ENCODE peak calls at places on chromosomes 7 and 10, in four cellular contexts. Y is spleen, Q is prostate gland, D is GM12878. S is an unnamed sample.

GRCh38 chr7:7977774-7978173 is 9.2 kb downstream of the GLCCI1 start:
- DNase-seq in Y (no peak), Q (no peak), D (no peak), S (no peak)

GRCh38 chr7:105269397-105269796 is 119.3 kb downstream of the SRPK2 start:
- DNase-seq in Y (no peak), Q (no peak), D (no peak), S (no peak)

GRCh38 chr7:2516194-2516555 is 3.4 kb upstream of the LFNG start:
- DNase-seq in Y (no peak), Q (no peak), D (no peak), S (no peak)

GRCh38 chr7:74493295-74493694 is 39.6 kb downstream of the GTF2IRD1 start:
- DNase-seq in Y (no peak), Q (no peak), D (no peak), S (no peak)

GRCh38 chr7:131106681-131107342 is 220.9 kb upstream of the MKLN1 start:
- DNase-seq in Y (peak; percentile 91), Q (peak; percentile 63), D (no peak), S (no peak)

GRCh38 chr7:27782849-27783248 is 42.9 kb downstream of the TAX1BP1 start:
- DNase-seq in Y (no peak), Q (no peak), D (no peak), S (no peak)

GRCh38 chr10:84140036-84140379 is 699 bp downstream of the GHITM start:
- DNase-seq in Y (peak; percentile 78), Q (no peak), D (no peak), S (no peak)

GRCh38 chr7:158127241-158127640 is 460.4 kb downstream of the PTPRN2 start:
- DNase-seq in Y (peak; percentile 66), Q (no peak), D (no peak), S (no peak)

GRCh38 chr7:131026297-131027003 is 292.4 kb upstream of the KLF14 start:
- DNase-seq in Y (no peak), Q (no peak), D (no peak), S (no peak)

GRCh38 chr7:124812764-124813163 is 47.2 kb upstream of the GPR37 start:
- DNase-seq in Y (no peak), Q (no peak), D (no peak), S (no peak)

GRCh38 chr10:61390841-61391240 is 62.3 kb downstream of the TMEM26 start:
- DNase-seq in Y (no peak), Q (no peak), D (peak; percentile 19), S (no peak)

GRCh38 chr7:41979834-41980307 is 257.1 kb downstream of the GLI3 start:
- DNase-seq in Y (no peak), Q (no peak), D (no peak), S (no peak)

GRCh38 chr7:64313740-64314491 is at the start of gene ZNF736:
- DNase-seq in Y (peak; percentile 94), Q (peak; percentile 89), D (peak; percentile 79), S (peak; percentile 98)

GRCh38 chr7:148699772-148700629 is 1.3 kb downstream of the CUL1 start:
- DNase-seq in Y (no peak), Q (no peak), D (no peak), S (no peak)

GRCh38 chr7:88339195-88339922 is 32.7 kb upstream of the STEAP4 start:
- DNase-seq in Y (no peak), Q (no peak), D (no peak), S (no peak)

GRCh38 chr7:41788556-41788955 is 85.7 kb upstream of the INHBA start:
- DNase-seq in Y (no peak), Q (no peak), D (no peak), S (no peak)

GRCh38 chr10:12020574-12020973 is 22.0 kb downstream of the UPF2 start:
- DNase-seq in Y (no peak), Q (no peak), D (no peak), S (no peak)

GRCh38 chr7:100019908-100020307 is 4.5 kb downstream of the ZKSCAN1 start:
- DNase-seq in Y (no peak), Q (no peak), D (no peak), S (no peak)

GRCh38 chr7:84975586-84976185 is 211.2 kb downstream of the SEMA3D start:
- DNase-seq in Y (no peak), Q (no peak), D (no peak), S (no peak)

GRCh38 chr10:111161109-111161874 is 84.5 kb downstream of the ADRA2A start:
- DNase-seq in Y (no peak), Q (no peak), D (no peak), S (peak; percentile 37)

GRCh38 chr7:150784954-150785353 is 15.2 kb downstream of the TMEM176B start:
- DNase-seq in Y (no peak), Q (no peak), D (no peak), S (no peak)

GRCh38 chr7:14054125-14054524 is 64.7 kb upstream of the ETV1 start:
- DNase-seq in Y (no peak), Q (no peak), D (no peak), S (no peak)

GRCh38 chr10:48496831-48497792 is 107.8 kb downstream of the ARHGAP22 start:
- DNase-seq in Y (no peak), Q (peak; percentile 1), D (no peak), S (peak; percentile 89)

GRCh38 chr10:52308251-52309031 is 5.6 kb upstream of the DKK1 start:
- DNase-seq in Y (peak; percentile 74), Q (peak; percentile 62), D (no peak), S (no peak)

GRCh38 chr7:714251-714671 is 12.2 kb upstream of the DNAAF5 start:
- DNase-seq in Y (peak; percentile 54), Q (no peak), D (no peak), S (no peak)

GRCh38 chr10:22670796-22671195 is 43.6 kb downstream of the PIP4K2A start:
- DNase-seq in Y (no peak), Q (no peak), D (no peak), S (no peak)

GRCh38 chr10:118394557-118395194 is 52.6 kb upstream of the FAM204A start:
- DNase-seq in Y (no peak), Q (no peak), D (no peak), S (no peak)

GRCh38 chr7:77262311-77262710 is 62.7 kb upstream of the FGL2 start:
- DNase-seq in Y (no peak), Q (no peak), D (no peak), S (no peak)

GRCh38 chr7:38940774-38941173 is 31.8 kb upstream of the VPS41 start:
- DNase-seq in Y (no peak), Q (no peak), D (no peak), S (no peak)

GRCh38 chr10:103442031-103442461 is 10.1 kb downstream of the CALHM2 start:
- DNase-seq in Y (no peak), Q (no peak), D (no peak), S (no peak)
- H3K27ac ChIP-seq in Y (no peak overlapping the region), Q (no peak overlapping the region), D (no peak overlapping the region), S (peak overlapping the region; percentile 7)

GRCh38 chr7:151871904-151872303 is 5.0 kb downstream of the PRKAG2 start:
- DNase-seq in Y (peak; percentile 43), Q (no peak), D (no peak), S (no peak)
- TF ChIP-seq CTCF in Y (no peak), Q (no peak), D (no peak), S (no peak)

GRCh38 chr7:102120666-102121065 is 166.0 kb upstream of the SH2B2 start:
- DNase-seq in Y (peak; percentile 18), Q (no peak), D (no peak), S (no peak)

GRCh38 chr7:102119925-102120324 is 166.7 kb upstream of the SH2B2 start:
- DNase-seq in Y (peak; percentile 20), Q (no peak), D (no peak), S (no peak)

GRCh38 chr7:102119213-102119651 is 167.4 kb upstream of the SH2B2 start:
- DNase-seq in Y (peak; percentile 34), Q (no peak), D (no peak), S (no peak)

GRCh38 chr7:102125127-102125561 is 161.5 kb upstream of the SH2B2 start:
- DNase-seq in Y (peak; percentile 67), Q (no peak), D (peak; percentile 51), S (peak; percentile 93)

GRCh38 chr7:102122026-102122425 is 164.6 kb upstream of the SH2B2 start:
- DNase-seq in Y (no peak), Q (no peak), D (peak; percentile 37), S (no peak)
- TF ChIP-seq POLR2AphosphoS5 in Y (no peak), Q (no peak), D (no peak), S (no peak)

DNA sequence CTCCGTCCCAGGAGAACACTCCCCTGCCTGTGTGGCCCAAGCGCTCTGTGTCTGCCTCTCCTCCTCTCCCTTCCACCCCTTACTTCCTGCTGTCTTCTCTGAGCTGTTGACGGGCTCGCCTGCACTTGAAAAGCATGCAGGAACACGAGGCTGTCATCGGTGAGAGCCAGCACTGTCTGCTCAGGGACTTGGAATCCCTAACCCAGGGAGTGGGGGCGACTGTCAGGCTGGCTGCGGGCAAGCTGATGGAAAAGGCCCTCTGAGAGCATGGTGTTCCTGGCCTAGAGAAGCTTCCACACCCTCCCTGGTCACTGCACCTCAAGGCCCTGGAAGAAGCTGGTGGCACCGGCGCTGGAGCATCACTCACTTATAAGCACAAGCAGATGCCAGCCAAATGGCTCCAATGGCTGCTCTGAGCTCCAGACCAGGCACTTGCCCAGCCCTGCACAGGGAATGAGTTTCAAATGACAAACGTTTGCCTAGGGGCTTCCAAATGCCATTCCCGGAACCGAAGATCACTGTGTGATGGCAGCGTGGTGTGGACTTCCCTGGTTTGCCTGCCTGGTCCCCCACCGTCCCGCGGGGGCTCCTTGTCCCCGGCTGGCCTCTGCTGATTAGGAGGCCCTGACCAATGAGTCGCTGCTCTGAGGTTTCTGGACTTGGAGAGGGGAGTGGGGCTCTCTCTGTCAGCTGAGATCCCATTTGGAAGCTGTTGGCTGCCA is 56.7 kb upstream of the EBF3 start:
- DNase-seq in Y (peak; percentile 66), Q (no peak), D (no peak), S (no peak)
- H3K27ac ChIP-seq in Y (no peak overlapping the region), Q (no peak overlapping the region), D (no peak overlapping the region), S (no peak overlapping the region)

GRCh38 chr7:44431091-44431608 is 59.3 kb downstream of the NUDCD3 start:
- DNase-seq in Y (no peak), Q (no peak), D (no peak), S (no peak)
- TF ChIP-seq CTCF in Y (no peak), Q (no peak), D (peak; percentile 51), S (peak; percentile 12)

S was measured in esophagus muscularis mucosa.